ENCODE peak calls at places on chromosomes 6 and 20, in five cellular contexts. One of them, this sample, is unnamed.

GRCh38 chr6:25179051-25179778 is 100.0 kb upstream of the CARMIL1 start:
- DNase-seq in IMR-90: peak; percentile 68
- DNase-seq in transverse colon: no peak
- DNase-seq in AG09309: peak; percentile 76
- DNase-seq in pancreas: no peak
- DNase-seq in this sample: no peak

GRCh38 chr6:152815230-152815922 is 64.8 kb downstream of the VIP start:
- DNase-seq in pancreas: no peak
- DNase-seq in transverse colon: no peak
- DNase-seq in AG09309: no peak
- DNase-seq in IMR-90: no peak
- DNase-seq in this sample: no peak

GRCh38 chr20:23151885-23152284 is 65.8 kb upstream of the CD93 start:
- DNase-seq in IMR-90: no peak
- DNase-seq in AG09309: no peak
- DNase-seq in transverse colon: no peak
- DNase-seq in pancreas: no peak
- DNase-seq in this sample: no peak

GRCh38 chr6:157169656-157170055 is 153.7 kb downstream of the TMEM242 start:
- DNase-seq in pancreas: no peak
- DNase-seq in AG09309: no peak
- DNase-seq in transverse colon: no peak
- DNase-seq in IMR-90: no peak
- DNase-seq in this sample: no peak

GRCh38 chr6:148464319-148465010 is 121.8 kb downstream of the SASH1 start:
- DNase-seq in transverse colon: peak; percentile 69
- DNase-seq in pancreas: no peak
- DNase-seq in AG09309: peak; percentile 59
- DNase-seq in IMR-90: peak; percentile 79
- DNase-seq in this sample: peak; percentile 72

GRCh38 chr6:164838068-164838615 is 471.3 kb downstream of the C6orf118 start:
- DNase-seq in IMR-90: no peak
- DNase-seq in transverse colon: no peak
- DNase-seq in AG09309: no peak
- DNase-seq in pancreas: no peak
- DNase-seq in this sample: no peak

GRCh38 chr6:168713839-168714238 is 272.9 kb downstream of the SMOC2 start:
- DNase-seq in AG09309: no peak
- DNase-seq in IMR-90: no peak
- DNase-seq in pancreas: no peak
- DNase-seq in transverse colon: peak; percentile 79
- DNase-seq in this sample: no peak

GRCh38 chr20:46913329-46914044 is 18.8 kb downstream of the EYA2 start:
- DNase-seq in AG09309: no peak
- DNase-seq in pancreas: no peak
- DNase-seq in IMR-90: no peak
- DNase-seq in transverse colon: no peak
- DNase-seq in this sample: no peak

GRCh38 chr20:32823737-32824588 is 4.2 kb downstream of the MAPRE1 start:
- DNase-seq in AG09309: no peak
- DNase-seq in pancreas: no peak
- DNase-seq in IMR-90: peak; percentile 22
- DNase-seq in transverse colon: no peak
- DNase-seq in this sample: no peak

GRCh38 chr6:36283608-36284007 is 13.7 kb downstream of the PNPLA1 start:
- DNase-seq in transverse colon: no peak
- DNase-seq in pancreas: no peak
- DNase-seq in IMR-90: no peak
- DNase-seq in AG09309: no peak
- DNase-seq in this sample: no peak

GRCh38 chr6:36914227-36914794 is 28.6 kb downstream of the C6orf89 start:
- DNase-seq in IMR-90: peak; percentile 56
- DNase-seq in transverse colon: peak; percentile 77
- DNase-seq in AG09309: no peak
- DNase-seq in pancreas: no peak
- DNase-seq in this sample: no peak

GRCh38 chr20:4325548-4326187 is 310.3 kb upstream of the RNF24 start:
- DNase-seq in AG09309: no peak
- DNase-seq in transverse colon: no peak
- DNase-seq in IMR-90: no peak
- DNase-seq in pancreas: no peak
- DNase-seq in this sample: no peak

GRCh38 chr20:25040438-25040831 is 17.5 kb downstream of the ACSS1 start:
- DNase-seq in transverse colon: peak; percentile 48
- DNase-seq in IMR-90: peak; percentile 78
- DNase-seq in AG09309: no peak
- DNase-seq in pancreas: no peak
- DNase-seq in this sample: no peak

GRCh38 chr20:17456226-17456625 is 75.0 kb downstream of the BFSP1 start:
- DNase-seq in AG09309: no peak
- DNase-seq in pancreas: no peak
- DNase-seq in IMR-90: no peak
- DNase-seq in transverse colon: no peak
- DNase-seq in this sample: no peak

GRCh38 chr6:169838291-169839028 is 87.0 kb downstream of the ERMARD start:
- DNase-seq in pancreas: no peak
- DNase-seq in IMR-90: no peak
- DNase-seq in transverse colon: no peak
- DNase-seq in AG09309: no peak
- DNase-seq in this sample: no peak

GRCh38 chr6:73798592-73798991 is 102.6 kb downstream of the CD109 start:
- DNase-seq in IMR-90: peak; percentile 99
- DNase-seq in transverse colon: peak; percentile 14
- DNase-seq in pancreas: no peak
- DNase-seq in AG09309: peak; percentile 85
- DNase-seq in this sample: peak; percentile 86

GRCh38 chr6:25089442-25089841 is 153.7 kb upstream of the RIPOR2 start:
- DNase-seq in pancreas: no peak
- DNase-seq in transverse colon: no peak
- DNase-seq in AG09309: peak; percentile 8
- DNase-seq in IMR-90: peak; percentile 11
- DNase-seq in this sample: no peak

GRCh38 chr20:53829086-53829703 is 235.6 kb upstream of the ZNF217 start:
- DNase-seq in AG09309: peak; percentile 97
- DNase-seq in IMR-90: peak; percentile 97
- DNase-seq in transverse colon: no peak
- DNase-seq in pancreas: no peak
- DNase-seq in this sample: peak; percentile 85

GRCh38 chr20:16530201-16530681 is 43.0 kb downstream of the KIF16B start:
- DNase-seq in AG09309: no peak
- DNase-seq in pancreas: no peak
- DNase-seq in IMR-90: peak; percentile 56
- DNase-seq in transverse colon: peak; percentile 87
- DNase-seq in this sample: no peak

GRCh38 chr20:41111578-41111951 is 25.8 kb upstream of the PLCG1 start:
- DNase-seq in AG09309: no peak
- DNase-seq in IMR-90: no peak
- DNase-seq in transverse colon: no peak
- DNase-seq in pancreas: no peak
- DNase-seq in this sample: no peak

GRCh38 chr20:24959591-24960301 is 10.7 kb downstream of the CST7 start:
- DNase-seq in pancreas: no peak
- DNase-seq in AG09309: no peak
- DNase-seq in IMR-90: no peak
- DNase-seq in transverse colon: no peak
- DNase-seq in this sample: no peak

GRCh38 chr6:46979206-46979605 is 57.5 kb upstream of the ADGRF5 start:
- DNase-seq in AG09309: no peak
- DNase-seq in transverse colon: no peak
- DNase-seq in IMR-90: no peak
- DNase-seq in pancreas: no peak
- DNase-seq in this sample: no peak

GRCh38 chr6:46985943-46986342 is 56.2 kb downstream of the ADGRF1 start:
- DNase-seq in IMR-90: no peak
- DNase-seq in AG09309: no peak
- DNase-seq in pancreas: no peak
- DNase-seq in transverse colon: no peak
- DNase-seq in this sample: no peak

DNA sequence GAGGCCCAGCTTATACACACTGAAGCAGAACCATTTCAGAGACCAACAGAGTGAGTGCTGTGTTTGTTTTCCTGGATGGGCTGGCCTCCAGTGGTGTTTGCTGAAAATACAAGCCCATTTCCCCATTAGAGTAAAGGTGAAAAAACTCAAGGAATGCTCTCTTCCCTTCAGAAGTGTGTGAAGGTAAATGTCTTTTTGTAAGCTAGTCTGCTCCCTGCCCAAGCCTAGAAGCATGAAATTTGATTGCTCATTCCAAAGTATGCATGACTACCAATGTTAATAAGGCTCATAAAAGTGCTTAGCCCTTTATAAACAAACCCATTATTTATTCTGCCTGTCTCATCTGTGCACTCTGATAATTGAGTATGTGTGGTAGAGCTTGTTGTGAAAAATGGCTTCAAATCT is 59.1 kb downstream of the ADGRF1 start:
- DNase-seq in AG09309: peak; percentile 57
- DNase-seq in transverse colon: no peak
- DNase-seq in pancreas: no peak
- DNase-seq in IMR-90: no peak
- DNase-seq in this sample: peak; percentile 7
- TF ChIP-seq CTCF in AG09309: no peak
- TF ChIP-seq CTCF in transverse colon: no peak
- TF ChIP-seq CTCF in pancreas: no peak
- TF ChIP-seq CTCF in IMR-90: no peak
- TF ChIP-seq CTCF in this sample: no peak

GRCh38 chr6:27604986-27605385 is 132.1 kb upstream of the ZNF184 start:
- DNase-seq in AG09309: no peak
- DNase-seq in IMR-90: no peak
- DNase-seq in transverse colon: no peak
- DNase-seq in pancreas: no peak
- DNase-seq in this sample: no peak

GRCh38 chr6:27605401-27606342 is 132.8 kb upstream of the ZNF184 start:
- DNase-seq in IMR-90: peak; percentile 59
- DNase-seq in transverse colon: no peak
- DNase-seq in AG09309: no peak
- DNase-seq in pancreas: no peak
- DNase-seq in this sample: peak; percentile 82

GRCh38 chr6:27611451-27611850 is 138.5 kb upstream of the ZNF184 start:
- DNase-seq in AG09309: no peak
- DNase-seq in transverse colon: no peak
- DNase-seq in pancreas: no peak
- DNase-seq in IMR-90: no peak
- DNase-seq in this sample: no peak

DNA sequence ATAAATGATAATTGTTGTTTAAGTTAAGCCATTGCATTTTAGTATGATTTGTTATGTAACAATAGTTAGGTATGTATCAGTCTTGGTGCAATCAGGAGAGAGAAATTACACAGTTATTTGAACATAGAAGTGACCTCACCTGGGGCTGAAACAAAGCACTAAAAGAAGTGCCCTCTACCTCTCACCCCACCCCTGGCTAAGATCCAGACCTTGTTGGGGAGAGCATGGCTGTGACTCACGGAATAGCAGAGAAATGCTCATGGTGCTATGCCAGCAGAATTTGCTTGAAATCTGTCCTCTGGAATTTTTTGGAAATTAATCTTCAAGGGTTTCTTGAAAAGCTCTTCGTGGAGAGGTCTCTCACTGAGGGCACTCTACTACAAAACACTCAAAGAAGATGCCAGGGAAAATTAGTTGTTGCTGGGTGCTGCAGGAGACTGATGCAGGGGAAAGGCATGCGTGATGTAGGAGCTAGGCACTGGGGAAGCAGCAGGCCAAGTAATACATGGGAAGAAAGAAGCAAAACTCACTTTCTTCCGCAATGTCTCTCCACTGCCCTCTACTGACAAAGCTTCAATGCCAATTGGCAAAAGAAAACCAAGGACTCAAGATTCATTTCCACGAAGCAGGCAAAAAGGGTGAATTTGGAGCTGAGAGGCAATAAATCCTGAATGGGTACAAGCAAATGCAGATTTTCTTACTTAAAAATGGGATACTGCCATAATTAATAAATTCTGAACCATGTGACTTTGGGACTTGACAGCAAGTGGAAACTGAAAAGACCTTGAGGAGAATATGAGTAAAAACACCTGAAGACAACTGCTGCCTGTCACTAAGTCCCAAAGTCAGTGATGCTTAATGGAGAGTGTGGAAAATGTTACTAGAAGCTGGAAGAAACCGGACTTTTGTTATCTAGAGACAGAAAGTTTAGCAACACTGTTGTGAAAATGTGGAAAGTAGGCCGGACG is 136.3 kb upstream of the ZNF184 start:
- DNase-seq in pancreas: no peak
- DNase-seq in IMR-90: peak; percentile 60
- DNase-seq in AG09309: no peak
- DNase-seq in transverse colon: no peak
- DNase-seq in this sample: no peak
- H3K4me3 ChIP-seq in pancreas: no peak overlapping the region
- H3K4me3 ChIP-seq in IMR-90: no peak overlapping the region
- H3K4me3 ChIP-seq in AG09309: no peak overlapping the region
- H3K4me3 ChIP-seq in transverse colon: no peak overlapping the region
- H3K4me3 ChIP-seq in this sample: no peak overlapping the region

DNA sequence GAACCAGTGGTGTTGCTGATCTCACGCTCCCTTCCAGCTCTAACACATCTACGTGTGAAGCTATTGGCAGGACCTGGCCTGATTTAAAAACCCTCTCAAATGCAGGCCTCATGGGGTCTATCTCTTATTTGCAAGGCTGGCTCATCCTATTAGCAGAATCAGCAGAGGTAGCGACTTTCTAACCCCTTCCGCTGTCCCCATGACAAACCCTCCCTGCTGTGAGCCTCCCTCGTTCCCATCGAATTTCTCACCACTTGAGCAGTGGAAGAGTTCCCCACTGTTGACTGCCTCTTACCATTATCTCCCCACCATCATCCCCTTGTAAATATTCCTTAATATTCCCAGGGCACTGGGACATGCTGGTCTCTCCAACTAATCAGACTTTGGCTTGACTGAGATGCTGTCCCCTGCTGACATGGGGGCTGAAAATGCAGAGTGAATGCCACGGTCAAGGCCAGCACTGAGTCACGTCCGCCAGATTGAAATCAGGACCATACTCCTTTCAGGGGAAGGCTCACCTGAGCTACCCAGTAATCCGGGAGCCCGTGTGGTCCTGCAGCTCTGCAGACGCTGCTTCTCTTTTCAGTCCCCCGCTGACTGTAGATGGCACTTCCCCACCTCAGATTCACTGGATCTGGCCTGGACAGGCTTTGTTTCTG is 23.0 kb downstream of the AAR2 start:
- DNase-seq in transverse colon: no peak
- DNase-seq in IMR-90: no peak
- DNase-seq in pancreas: no peak
- DNase-seq in AG09309: no peak
- DNase-seq in this sample: no peak
- TF ChIP-seq CTCF in transverse colon: no peak
- TF ChIP-seq CTCF in IMR-90: no peak
- TF ChIP-seq CTCF in pancreas: no peak
- TF ChIP-seq CTCF in AG09309: no peak
- TF ChIP-seq CTCF in this sample: no peak

DNA sequence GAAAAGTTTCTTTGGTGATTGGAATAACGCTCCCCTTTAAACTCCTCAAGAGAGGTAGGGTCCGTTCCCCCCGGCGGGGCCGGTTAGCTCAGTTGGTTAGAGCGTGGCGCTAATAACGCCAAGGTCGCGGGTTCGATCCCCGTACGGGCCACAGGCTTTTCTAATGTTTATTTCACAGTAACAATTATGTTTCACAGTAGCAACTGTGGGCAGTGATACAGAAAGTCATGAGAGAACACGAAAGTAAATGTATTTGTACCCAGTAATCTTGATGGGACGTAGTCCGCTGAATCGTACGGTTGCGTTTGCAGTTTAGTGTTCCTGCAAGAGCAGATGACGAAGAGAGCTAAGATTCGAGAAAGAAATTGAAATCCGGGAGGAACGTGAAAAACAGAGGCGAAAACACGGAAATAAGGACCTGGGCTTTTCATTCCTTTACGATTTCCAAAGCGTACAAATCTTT is 505.5 kb downstream of the PRIM2 start:
- DNase-seq in AG09309: no peak
- DNase-seq in transverse colon: no peak
- DNase-seq in pancreas: no peak
- DNase-seq in IMR-90: peak; percentile 48
- DNase-seq in this sample: peak; percentile 72
- H3K4me3 ChIP-seq in AG09309: no peak overlapping the region
- H3K4me3 ChIP-seq in transverse colon: no peak overlapping the region
- H3K4me3 ChIP-seq in pancreas: no peak overlapping the region
- H3K4me3 ChIP-seq in IMR-90: no peak overlapping the region
- H3K4me3 ChIP-seq in this sample: no peak overlapping the region

This sample was measured in HFF-Myc.